ENCODE peak calls at places on chromosome 6, in four cellular contexts. T is aorta; R is effector memory CD4-positive, alpha-beta T cell; Z is left ventricle myocardium inferior. Y is an unnamed sample.

GRCh38 chr6:78551361-78551760 is 316.0 kb upstream of the IRAK1BP1 start:
- DNase-seq in R (no peak), Z (no peak), T (no peak), Y (no peak)

GRCh38 chr6:22468566-22468965 is 100.8 kb upstream of the HDGFL1 start:
- DNase-seq in Z (no peak), T (no peak), R (no peak), Y (no peak)

GRCh38 chr6:167079853-167080297 is 43.0 kb upstream of the CCR6 start:
- DNase-seq in Z (no peak), R (peak; percentile 53), T (no peak), Y (peak; percentile 80)

GRCh38 chr6:93235775-93236174 is 183.6 kb downstream of the EPHA7 start:
- DNase-seq in Z (no peak), T (no peak), R (no peak), Y (no peak)

GRCh38 chr6:142015011-142015410 is 117.7 kb upstream of the GJE1 start:
- DNase-seq in Z (no peak), T (no peak), R (no peak), Y (no peak)

GRCh38 chr6:78523622-78524021 is 343.7 kb upstream of the IRAK1BP1 start:
- DNase-seq in Z (no peak), T (no peak), R (no peak), Y (no peak)

GRCh38 chr6:13762648-13763441 is 51.2 kb upstream of the RANBP9 start:
- DNase-seq in Z (no peak), T (no peak), R (no peak), Y (peak; percentile 18)

GRCh38 chr6:3628143-3628840 is 123.2 kb downstream of the PXDC1 start:
- DNase-seq in R (no peak), T (no peak), Z (no peak), Y (no peak)

GRCh38 chr6:5025911-5026819 is 22.3 kb upstream of the RPP40 start:
- DNase-seq in Z (peak; percentile 58), R (no peak), T (peak; percentile 87), Y (no peak)

GRCh38 chr6:78910611-78911134 is 43.3 kb downstream of the IRAK1BP1 start:
- DNase-seq in T (peak; percentile 77), Z (peak; percentile 28), R (no peak), Y (no peak)

DNA sequence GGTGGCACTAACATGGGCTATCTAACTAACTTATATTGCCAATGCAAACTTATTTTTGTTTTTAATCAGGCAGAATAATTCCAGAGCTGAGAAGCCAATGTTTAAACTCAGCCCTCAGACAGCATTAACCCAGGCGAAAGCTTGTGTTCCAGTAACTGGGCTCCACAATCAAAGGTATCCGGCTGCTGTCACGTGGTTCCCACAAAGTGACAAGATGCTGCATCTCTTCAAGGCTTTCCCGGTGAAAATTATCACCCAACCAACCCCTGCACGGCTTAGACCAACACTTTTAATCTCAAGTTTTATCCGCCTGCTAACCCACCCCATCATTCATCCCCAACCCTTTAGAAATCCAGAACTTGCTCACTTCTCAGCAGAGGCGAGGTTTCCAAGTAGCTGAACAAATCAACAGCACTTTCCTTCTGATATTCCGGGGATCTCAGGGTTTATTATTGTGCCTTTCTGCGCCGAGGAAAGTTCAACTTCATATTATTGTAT is 874 bp downstream of the MTCL3 start:
- DNase-seq in T (no peak), R (no peak), Z (no peak), Y (no peak)
- H3K27me3 ChIP-seq in T (no peaks in the 10 kb centered on the region), R (peaks cover 19% of the 10 kb centered on the region), Z (peaks cover 100% of the 10 kb centered on the region), Y (peaks cover 22% of the 10 kb centered on the region)

DNA sequence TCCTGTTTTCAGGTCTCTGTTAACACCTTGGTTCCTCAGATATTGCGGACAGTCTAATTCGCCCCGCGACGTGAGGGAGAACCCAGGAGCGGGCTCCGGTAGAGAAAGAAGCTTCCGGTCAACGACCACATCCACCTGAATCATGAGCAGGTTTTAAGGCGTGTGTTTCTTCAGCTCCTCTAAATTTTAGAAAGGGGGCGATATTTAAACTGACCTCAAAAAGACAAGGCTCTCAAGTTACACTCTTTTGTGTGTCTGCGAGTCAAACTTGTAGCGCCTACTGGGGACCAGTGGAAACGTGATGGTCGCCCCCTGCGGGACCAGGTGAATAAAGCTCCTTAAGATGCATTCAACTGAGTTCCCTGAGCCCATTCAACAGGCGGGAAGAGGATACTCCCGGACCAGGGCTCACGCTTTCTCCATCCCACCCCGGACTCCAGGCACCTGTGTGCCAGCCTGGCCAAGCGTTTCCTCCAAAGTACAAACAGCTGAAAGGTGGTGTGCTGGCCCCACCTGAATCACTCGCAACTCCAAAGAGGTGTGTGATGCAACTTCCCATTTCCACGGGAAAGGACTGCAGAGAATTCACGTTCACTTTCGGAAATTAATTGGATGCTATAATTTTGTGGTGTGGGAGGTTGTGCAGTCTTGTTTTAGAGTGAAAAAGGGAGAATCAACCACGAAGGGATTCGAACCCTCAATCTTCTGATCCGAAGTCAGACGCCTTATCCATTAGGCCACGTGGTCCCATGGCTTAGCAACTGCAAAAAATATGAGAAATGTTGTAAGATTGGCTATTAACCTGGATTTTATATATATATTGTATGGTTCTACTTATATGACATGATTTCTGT is 17.0 kb downstream of the GPX5 start:
- DNase-seq in T (no peak), R (peak; percentile 8), Z (no peak), Y (peak; percentile 56)
- H3K36me3 ChIP-seq in T (no peaks in the 10 kb centered on the region), R (no peaks in the 10 kb centered on the region), Z (no peaks in the 10 kb centered on the region), Y (no peaks in the 10 kb centered on the region)

GRCh38 chr6:65531545-65531944 is 175.5 kb downstream of the EYS start:
- DNase-seq in T (no peak), Z (no peak), R (no peak), Y (no peak)
- H3K27me3 ChIP-seq in T (no peaks in the 10 kb centered on the region), Z (no peaks in the 10 kb centered on the region), R (no peaks in the 10 kb centered on the region), Y (no peaks in the 10 kb centered on the region)

GRCh38 chr6:53014744-53015143 is 19.7 kb upstream of the GSTA4 start:
- DNase-seq in R (no peak), Z (no peak), T (no peak), Y (no peak)
- H3K36me3 ChIP-seq in R (peaks cover 41% of the 10 kb centered on the region), Z (peaks cover 95% of the 10 kb centered on the region), T (no peaks in the 10 kb centered on the region), Y (peaks cover 47% of the 10 kb centered on the region)

GRCh38 chr6:37592085-37592698 is 92.5 kb upstream of the CCDC167 start:
- DNase-seq in Z (no peak), R (no peak), T (no peak), Y (no peak)

GRCh38 chr6:37594895-37595294 is 95.2 kb upstream of the CCDC167 start:
- DNase-seq in T (no peak), R (no peak), Z (no peak), Y (no peak)

GRCh38 chr6:37600287-37600916 is 97.3 kb downstream of the MDGA1 start:
- DNase-seq in R (no peak), Z (no peak), T (no peak), Y (no peak)

GRCh38 chr6:37595859-37596258 is 96.2 kb upstream of the CCDC167 start:
- DNase-seq in T (no peak), Z (no peak), R (no peak), Y (no peak)
- H3K27me3 ChIP-seq in T (peaks cover 3% of the 10 kb centered on the region), Z (peaks cover 39% of the 10 kb centered on the region), R (no peaks in the 10 kb centered on the region), Y (no peaks in the 10 kb centered on the region)

GRCh38 chr6:75151013-75151412 is 54.8 kb downstream of the COL12A1 start:
- DNase-seq in R (no peak), T (no peak), Z (no peak), Y (no peak)
- H3K36me3 ChIP-seq in R (no peaks in the 10 kb centered on the region), T (no peaks in the 10 kb centered on the region), Z (no peaks in the 10 kb centered on the region), Y (no peaks in the 10 kb centered on the region)

DNA sequence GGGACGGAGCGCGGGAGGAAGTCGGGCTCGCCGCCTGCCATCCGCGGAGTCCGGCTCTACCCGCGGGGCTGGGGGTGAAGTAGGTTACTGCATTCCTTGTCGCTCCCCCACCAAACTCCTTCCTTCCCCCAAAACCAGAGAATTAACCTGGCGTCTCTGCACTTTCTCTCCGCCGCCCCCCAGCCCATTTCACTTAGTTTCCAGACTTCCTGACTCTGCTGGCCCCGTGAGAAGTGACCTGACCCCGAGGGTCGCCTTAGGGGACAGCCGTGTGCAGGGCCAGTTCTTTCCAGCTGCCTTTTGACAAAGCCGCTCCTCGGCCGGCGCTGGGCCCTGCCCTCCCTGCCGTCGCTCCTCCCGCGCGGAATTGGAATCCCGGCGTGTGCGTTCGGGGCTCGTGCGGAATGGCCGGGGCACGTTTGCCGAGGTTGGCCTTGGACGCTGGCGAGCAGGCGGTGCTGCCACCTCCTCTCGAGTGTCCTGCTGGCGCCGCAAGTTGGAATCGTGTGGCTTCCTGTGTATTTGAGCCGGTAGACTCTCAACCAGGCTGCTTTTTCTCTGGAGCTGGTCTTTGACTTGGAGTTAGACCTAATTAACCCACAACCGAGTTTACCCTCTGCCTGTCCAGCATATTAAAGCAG is 650 bp downstream of the DCBLD1 start:
- DNase-seq in Z (peak; percentile 66), R (no peak), T (peak; percentile 87), Y (no peak)
- H3K27me3 ChIP-seq in Z (no peaks in the 10 kb centered on the region), R (peaks cover 4% of the 10 kb centered on the region), T (no peaks in the 10 kb centered on the region), Y (no peaks in the 10 kb centered on the region)

GRCh38 chr6:30196376-30196775 is 16.8 kb downstream of the TRIM26 start:
- DNase-seq in Z (no peak), T (no peak), R (no peak), Y (no peak)
- H3K36me3 ChIP-seq in Z (peaks cover 82% of the 10 kb centered on the region), T (no peaks in the 10 kb centered on the region), R (peaks cover 85% of the 10 kb centered on the region), Y (peaks cover 65% of the 10 kb centered on the region)